ENCODE peak calls at places on chromosome 10, in ten cellular contexts. One of them, this sample, is unnamed.

GRCh38 chr10:47449979-47450378 is 33.9 kb downstream of the ANXA8 start:
- DNase-seq in activated naive CD4-positive, alpha-beta T cell: no peak
- DNase-seq in prostate gland: no peak
- DNase-seq in SK-N-SH: no peak
- DNase-seq in transverse colon: no peak
- DNase-seq in dermis microvascular lymphatic vessel endothelial cell: no peak
- DNase-seq in glutamatergic neuron: no peak
- DNase-seq in RCC 7860: no peak
- DNase-seq in mesothelial cell of epicardium: no peak
- DNase-seq in activated T-cell treated with anti-CD3 and anti-CD28 coated beads, Interleukin-2, amount 50 U/mL, for 72 hours: no peak
- DNase-seq in this sample: no peak

GRCh38 chr10:89837173-89838001 is 136.0 kb downstream of the KIF20B start:
- DNase-seq in activated naive CD4-positive, alpha-beta T cell: no peak
- DNase-seq in prostate gland: peak
- DNase-seq in SK-N-SH: peak
- DNase-seq in transverse colon: peak
- DNase-seq in dermis microvascular lymphatic vessel endothelial cell: peak
- DNase-seq in glutamatergic neuron: no peak
- DNase-seq in RCC 7860: no peak
- DNase-seq in mesothelial cell of epicardium: no peak
- DNase-seq in activated T-cell treated with anti-CD3 and anti-CD28 coated beads, Interleukin-2, amount 50 U/mL, for 72 hours: peak
- DNase-seq in this sample: no peak

GRCh38 chr10:29471483-29471859 is 163.3 kb downstream of the SVIL start:
- DNase-seq in activated naive CD4-positive, alpha-beta T cell: no peak
- DNase-seq in prostate gland: no peak
- DNase-seq in SK-N-SH: no peak
- DNase-seq in transverse colon: no peak
- DNase-seq in dermis microvascular lymphatic vessel endothelial cell: peak
- DNase-seq in glutamatergic neuron: no peak
- DNase-seq in RCC 7860: peak
- DNase-seq in mesothelial cell of epicardium: no peak
- DNase-seq in activated T-cell treated with anti-CD3 and anti-CD28 coated beads, Interleukin-2, amount 50 U/mL, for 72 hours: no peak
- DNase-seq in this sample: no peak

GRCh38 chr10:132685921-132686680 is 99.8 kb downstream of the NKX6-2 start:
- DNase-seq in activated naive CD4-positive, alpha-beta T cell: no peak
- DNase-seq in prostate gland: no peak
- DNase-seq in SK-N-SH: no peak
- DNase-seq in transverse colon: no peak
- DNase-seq in dermis microvascular lymphatic vessel endothelial cell: no peak
- DNase-seq in glutamatergic neuron: peak
- DNase-seq in RCC 7860: no peak
- DNase-seq in mesothelial cell of epicardium: no peak
- DNase-seq in activated T-cell treated with anti-CD3 and anti-CD28 coated beads, Interleukin-2, amount 50 U/mL, for 72 hours: no peak
- DNase-seq in this sample: no peak

GRCh38 chr10:79358811-79359210 is 11.5 kb downstream of the PPIF start:
- DNase-seq in activated naive CD4-positive, alpha-beta T cell: no peak
- DNase-seq in prostate gland: no peak
- DNase-seq in SK-N-SH: no peak
- DNase-seq in transverse colon: peak
- DNase-seq in dermis microvascular lymphatic vessel endothelial cell: no peak
- DNase-seq in glutamatergic neuron: no peak
- DNase-seq in RCC 7860: no peak
- DNase-seq in mesothelial cell of epicardium: no peak
- DNase-seq in activated T-cell treated with anti-CD3 and anti-CD28 coated beads, Interleukin-2, amount 50 U/mL, for 72 hours: no peak
- DNase-seq in this sample: no peak

GRCh38 chr10:43878386-43878785 is 229.7 kb upstream of the ZNF32 start:
- DNase-seq in activated naive CD4-positive, alpha-beta T cell: no peak
- DNase-seq in prostate gland: no peak
- DNase-seq in SK-N-SH: peak
- DNase-seq in transverse colon: no peak
- DNase-seq in dermis microvascular lymphatic vessel endothelial cell: peak
- DNase-seq in glutamatergic neuron: no peak
- DNase-seq in RCC 7860: peak
- DNase-seq in mesothelial cell of epicardium: no peak
- DNase-seq in activated T-cell treated with anti-CD3 and anti-CD28 coated beads, Interleukin-2, amount 50 U/mL, for 72 hours: no peak
- DNase-seq in this sample: no peak

GRCh38 chr10:133276435-133277201 is at the start of gene ADAM8:
- DNase-seq in activated naive CD4-positive, alpha-beta T cell: no peak
- DNase-seq in prostate gland: no peak
- DNase-seq in SK-N-SH: peak
- DNase-seq in transverse colon: peak
- DNase-seq in dermis microvascular lymphatic vessel endothelial cell: peak
- DNase-seq in glutamatergic neuron: peak
- DNase-seq in RCC 7860: no peak
- DNase-seq in mesothelial cell of epicardium: no peak
- DNase-seq in activated T-cell treated with anti-CD3 and anti-CD28 coated beads, Interleukin-2, amount 50 U/mL, for 72 hours: peak
- DNase-seq in this sample: peak

GRCh38 chr10:75406158-75407065 is 4.8 kb upstream of the ZNF503 start:
- DNase-seq in activated naive CD4-positive, alpha-beta T cell: no peak
- DNase-seq in prostate gland: no peak
- DNase-seq in SK-N-SH: no peak
- DNase-seq in transverse colon: no peak
- DNase-seq in dermis microvascular lymphatic vessel endothelial cell: no peak
- DNase-seq in glutamatergic neuron: no peak
- DNase-seq in RCC 7860: no peak
- DNase-seq in mesothelial cell of epicardium: no peak
- DNase-seq in activated T-cell treated with anti-CD3 and anti-CD28 coated beads, Interleukin-2, amount 50 U/mL, for 72 hours: no peak
- DNase-seq in this sample: no peak

GRCh38 chr10:5862360-5862929 is 27.2 kb downstream of the ANKRD16 start:
- DNase-seq in activated naive CD4-positive, alpha-beta T cell: no peak
- DNase-seq in prostate gland: no peak
- DNase-seq in SK-N-SH: no peak
- DNase-seq in transverse colon: peak
- DNase-seq in dermis microvascular lymphatic vessel endothelial cell: no peak
- DNase-seq in glutamatergic neuron: no peak
- DNase-seq in RCC 7860: no peak
- DNase-seq in mesothelial cell of epicardium: no peak
- DNase-seq in activated T-cell treated with anti-CD3 and anti-CD28 coated beads, Interleukin-2, amount 50 U/mL, for 72 hours: peak
- DNase-seq in this sample: no peak

GRCh38 chr10:31808258-31809218 is 120.1 kb downstream of the ARHGAP12 start:
- DNase-seq in activated naive CD4-positive, alpha-beta T cell: no peak
- DNase-seq in prostate gland: no peak
- DNase-seq in SK-N-SH: peak
- DNase-seq in transverse colon: peak
- DNase-seq in dermis microvascular lymphatic vessel endothelial cell: peak
- DNase-seq in glutamatergic neuron: no peak
- DNase-seq in RCC 7860: peak
- DNase-seq in mesothelial cell of epicardium: no peak
- DNase-seq in activated T-cell treated with anti-CD3 and anti-CD28 coated beads, Interleukin-2, amount 50 U/mL, for 72 hours: peak
- DNase-seq in this sample: no peak

GRCh38 chr10:103823706-103824272 is 31.6 kb downstream of the SH3PXD2A start:
- DNase-seq in activated naive CD4-positive, alpha-beta T cell: no peak
- DNase-seq in prostate gland: no peak
- DNase-seq in SK-N-SH: no peak
- DNase-seq in transverse colon: no peak
- DNase-seq in dermis microvascular lymphatic vessel endothelial cell: no peak
- DNase-seq in glutamatergic neuron: no peak
- DNase-seq in RCC 7860: no peak
- DNase-seq in mesothelial cell of epicardium: no peak
- DNase-seq in activated T-cell treated with anti-CD3 and anti-CD28 coated beads, Interleukin-2, amount 50 U/mL, for 72 hours: no peak
- DNase-seq in this sample: no peak

GRCh38 chr10:21270976-21271375 is 254.5 kb downstream of the SKIDA1 start:
- DNase-seq in activated naive CD4-positive, alpha-beta T cell: no peak
- DNase-seq in prostate gland: no peak
- DNase-seq in SK-N-SH: no peak
- DNase-seq in transverse colon: no peak
- DNase-seq in dermis microvascular lymphatic vessel endothelial cell: no peak
- DNase-seq in glutamatergic neuron: no peak
- DNase-seq in RCC 7860: no peak
- DNase-seq in mesothelial cell of epicardium: no peak
- DNase-seq in activated T-cell treated with anti-CD3 and anti-CD28 coated beads, Interleukin-2, amount 50 U/mL, for 72 hours: no peak
- DNase-seq in this sample: no peak

GRCh38 chr10:72638586-72639440 is 12.9 kb upstream of the MICU1 start:
- DNase-seq in activated naive CD4-positive, alpha-beta T cell: no peak
- DNase-seq in prostate gland: no peak
- DNase-seq in SK-N-SH: no peak
- DNase-seq in transverse colon: no peak
- DNase-seq in dermis microvascular lymphatic vessel endothelial cell: no peak
- DNase-seq in glutamatergic neuron: no peak
- DNase-seq in RCC 7860: peak
- DNase-seq in mesothelial cell of epicardium: no peak
- DNase-seq in activated T-cell treated with anti-CD3 and anti-CD28 coated beads, Interleukin-2, amount 50 U/mL, for 72 hours: no peak
- DNase-seq in this sample: no peak

GRCh38 chr10:22623624-22624263 is 90.6 kb downstream of the PIP4K2A start:
- DNase-seq in activated naive CD4-positive, alpha-beta T cell: no peak
- DNase-seq in prostate gland: no peak
- DNase-seq in SK-N-SH: no peak
- DNase-seq in transverse colon: no peak
- DNase-seq in dermis microvascular lymphatic vessel endothelial cell: no peak
- DNase-seq in glutamatergic neuron: no peak
- DNase-seq in RCC 7860: no peak
- DNase-seq in mesothelial cell of epicardium: no peak
- DNase-seq in activated T-cell treated with anti-CD3 and anti-CD28 coated beads, Interleukin-2, amount 50 U/mL, for 72 hours: peak
- DNase-seq in this sample: no peak

GRCh38 chr10:60299961-60300883 is 89.5 kb downstream of the ANK3 start:
- DNase-seq in activated naive CD4-positive, alpha-beta T cell: no peak
- DNase-seq in prostate gland: no peak
- DNase-seq in SK-N-SH: no peak
- DNase-seq in transverse colon: no peak
- DNase-seq in dermis microvascular lymphatic vessel endothelial cell: peak
- DNase-seq in glutamatergic neuron: no peak
- DNase-seq in RCC 7860: no peak
- DNase-seq in mesothelial cell of epicardium: no peak
- DNase-seq in activated T-cell treated with anti-CD3 and anti-CD28 coated beads, Interleukin-2, amount 50 U/mL, for 72 hours: no peak
- DNase-seq in this sample: no peak

GRCh38 chr10:79130846-79131245 is 62.1 kb downstream of the ZMIZ1 start:
- DNase-seq in activated naive CD4-positive, alpha-beta T cell: no peak
- DNase-seq in prostate gland: no peak
- DNase-seq in SK-N-SH: no peak
- DNase-seq in transverse colon: no peak
- DNase-seq in dermis microvascular lymphatic vessel endothelial cell: no peak
- DNase-seq in glutamatergic neuron: no peak
- DNase-seq in RCC 7860: no peak
- DNase-seq in mesothelial cell of epicardium: no peak
- DNase-seq in activated T-cell treated with anti-CD3 and anti-CD28 coated beads, Interleukin-2, amount 50 U/mL, for 72 hours: no peak
- DNase-seq in this sample: no peak

GRCh38 chr10:3046941-3047621 is 20.3 kb upstream of the PFKP start:
- DNase-seq in activated naive CD4-positive, alpha-beta T cell: no peak
- DNase-seq in prostate gland: no peak
- DNase-seq in SK-N-SH: no peak
- DNase-seq in transverse colon: no peak
- DNase-seq in dermis microvascular lymphatic vessel endothelial cell: no peak
- DNase-seq in glutamatergic neuron: no peak
- DNase-seq in RCC 7860: peak
- DNase-seq in mesothelial cell of epicardium: no peak
- DNase-seq in activated T-cell treated with anti-CD3 and anti-CD28 coated beads, Interleukin-2, amount 50 U/mL, for 72 hours: no peak
- DNase-seq in this sample: no peak

GRCh38 chr10:57807906-57808305 is 459.8 kb downstream of the IPMK start:
- DNase-seq in activated naive CD4-positive, alpha-beta T cell: no peak
- DNase-seq in prostate gland: no peak
- DNase-seq in SK-N-SH: no peak
- DNase-seq in transverse colon: no peak
- DNase-seq in dermis microvascular lymphatic vessel endothelial cell: no peak
- DNase-seq in glutamatergic neuron: no peak
- DNase-seq in RCC 7860: no peak
- DNase-seq in mesothelial cell of epicardium: no peak
- DNase-seq in activated T-cell treated with anti-CD3 and anti-CD28 coated beads, Interleukin-2, amount 50 U/mL, for 72 hours: no peak
- DNase-seq in this sample: no peak

GRCh38 chr10:31343009-31343408 is 24.0 kb downstream of the ZEB1 start:
- DNase-seq in activated naive CD4-positive, alpha-beta T cell: no peak
- DNase-seq in prostate gland: no peak
- DNase-seq in SK-N-SH: no peak
- DNase-seq in transverse colon: no peak
- DNase-seq in dermis microvascular lymphatic vessel endothelial cell: no peak
- DNase-seq in glutamatergic neuron: no peak
- DNase-seq in RCC 7860: no peak
- DNase-seq in mesothelial cell of epicardium: no peak
- DNase-seq in activated T-cell treated with anti-CD3 and anti-CD28 coated beads, Interleukin-2, amount 50 U/mL, for 72 hours: no peak
- DNase-seq in this sample: no peak

GRCh38 chr10:110664483-110665420 is 20.6 kb downstream of the RBM20 start:
- DNase-seq in activated naive CD4-positive, alpha-beta T cell: no peak
- DNase-seq in prostate gland: no peak
- DNase-seq in SK-N-SH: no peak
- DNase-seq in transverse colon: peak
- DNase-seq in dermis microvascular lymphatic vessel endothelial cell: peak
- DNase-seq in glutamatergic neuron: no peak
- DNase-seq in RCC 7860: peak
- DNase-seq in mesothelial cell of epicardium: no peak
- DNase-seq in activated T-cell treated with anti-CD3 and anti-CD28 coated beads, Interleukin-2, amount 50 U/mL, for 72 hours: no peak
- DNase-seq in this sample: no peak

GRCh38 chr10:62024026-62024701 is 122.7 kb downstream of the ARID5B start:
- DNase-seq in activated naive CD4-positive, alpha-beta T cell: no peak
- DNase-seq in prostate gland: no peak
- DNase-seq in SK-N-SH: no peak
- DNase-seq in transverse colon: no peak
- DNase-seq in dermis microvascular lymphatic vessel endothelial cell: no peak
- DNase-seq in glutamatergic neuron: no peak
- DNase-seq in RCC 7860: no peak
- DNase-seq in mesothelial cell of epicardium: no peak
- DNase-seq in activated T-cell treated with anti-CD3 and anti-CD28 coated beads, Interleukin-2, amount 50 U/mL, for 72 hours: no peak
- DNase-seq in this sample: no peak

GRCh38 chr10:72932259-72933015 is 22.2 kb downstream of the PLA2G12B start:
- DNase-seq in activated naive CD4-positive, alpha-beta T cell: no peak
- DNase-seq in prostate gland: no peak
- DNase-seq in SK-N-SH: no peak
- DNase-seq in transverse colon: no peak
- DNase-seq in dermis microvascular lymphatic vessel endothelial cell: no peak
- DNase-seq in glutamatergic neuron: no peak
- DNase-seq in RCC 7860: no peak
- DNase-seq in mesothelial cell of epicardium: no peak
- DNase-seq in activated T-cell treated with anti-CD3 and anti-CD28 coated beads, Interleukin-2, amount 50 U/mL, for 72 hours: no peak
- DNase-seq in this sample: no peak

GRCh38 chr10:71985542-71986250 is 21.5 kb downstream of the CHST3 start:
- DNase-seq in activated naive CD4-positive, alpha-beta T cell: no peak
- DNase-seq in prostate gland: no peak
- DNase-seq in SK-N-SH: no peak
- DNase-seq in transverse colon: no peak
- DNase-seq in dermis microvascular lymphatic vessel endothelial cell: peak
- DNase-seq in glutamatergic neuron: no peak
- DNase-seq in RCC 7860: no peak
- DNase-seq in mesothelial cell of epicardium: no peak
- DNase-seq in activated T-cell treated with anti-CD3 and anti-CD28 coated beads, Interleukin-2, amount 50 U/mL, for 72 hours: no peak
- DNase-seq in this sample: no peak

GRCh38 chr10:14093735-14094484 is 236.8 kb downstream of the FRMD4A start:
- DNase-seq in activated naive CD4-positive, alpha-beta T cell: no peak
- DNase-seq in prostate gland: no peak
- DNase-seq in SK-N-SH: peak
- DNase-seq in transverse colon: no peak
- DNase-seq in dermis microvascular lymphatic vessel endothelial cell: peak
- DNase-seq in glutamatergic neuron: peak
- DNase-seq in RCC 7860: peak
- DNase-seq in mesothelial cell of epicardium: no peak
- DNase-seq in activated T-cell treated with anti-CD3 and anti-CD28 coated beads, Interleukin-2, amount 50 U/mL, for 72 hours: no peak
- DNase-seq in this sample: no peak

GRCh38 chr10:79260803-79261740 is 86.2 kb upstream of the PPIF start:
- DNase-seq in activated naive CD4-positive, alpha-beta T cell: no peak
- DNase-seq in prostate gland: peak
- DNase-seq in SK-N-SH: peak
- DNase-seq in transverse colon: no peak
- DNase-seq in dermis microvascular lymphatic vessel endothelial cell: no peak
- DNase-seq in glutamatergic neuron: peak
- DNase-seq in RCC 7860: no peak
- DNase-seq in mesothelial cell of epicardium: no peak
- DNase-seq in activated T-cell treated with anti-CD3 and anti-CD28 coated beads, Interleukin-2, amount 50 U/mL, for 72 hours: no peak
- DNase-seq in this sample: no peak

GRCh38 chr10:95517536-95518454 is 43.4 kb downstream of the SORBS1 start:
- DNase-seq in activated naive CD4-positive, alpha-beta T cell: no peak
- DNase-seq in prostate gland: no peak
- DNase-seq in SK-N-SH: no peak
- DNase-seq in transverse colon: no peak
- DNase-seq in dermis microvascular lymphatic vessel endothelial cell: peak
- DNase-seq in glutamatergic neuron: no peak
- DNase-seq in RCC 7860: peak
- DNase-seq in mesothelial cell of epicardium: no peak
- DNase-seq in activated T-cell treated with anti-CD3 and anti-CD28 coated beads, Interleukin-2, amount 50 U/mL, for 72 hours: no peak
- DNase-seq in this sample: no peak

GRCh38 chr10:9149134-9149533 is 1094.6 kb downstream of the GATA3 start:
- DNase-seq in activated naive CD4-positive, alpha-beta T cell: no peak
- DNase-seq in prostate gland: no peak
- DNase-seq in SK-N-SH: peak
- DNase-seq in transverse colon: no peak
- DNase-seq in dermis microvascular lymphatic vessel endothelial cell: no peak
- DNase-seq in glutamatergic neuron: no peak
- DNase-seq in RCC 7860: no peak
- DNase-seq in mesothelial cell of epicardium: no peak
- DNase-seq in activated T-cell treated with anti-CD3 and anti-CD28 coated beads, Interleukin-2, amount 50 U/mL, for 72 hours: no peak
- DNase-seq in this sample: no peak

GRCh38 chr10:29496341-29497162 is 138.2 kb downstream of the SVIL start:
- DNase-seq in activated naive CD4-positive, alpha-beta T cell: peak
- DNase-seq in prostate gland: peak
- DNase-seq in SK-N-SH: peak
- DNase-seq in transverse colon: peak
- DNase-seq in dermis microvascular lymphatic vessel endothelial cell: peak
- DNase-seq in glutamatergic neuron: peak
- DNase-seq in RCC 7860: peak
- DNase-seq in mesothelial cell of epicardium: peak
- DNase-seq in activated T-cell treated with anti-CD3 and anti-CD28 coated beads, Interleukin-2, amount 50 U/mL, for 72 hours: peak
- DNase-seq in this sample: no peak